ENCODE peak calls at places on chromosomes 1 and 21, in five cellular contexts. I is nephron progenitor cell, P is left lung, Q is tibial nerve, N is heart right ventricle. L is an unnamed sample.

GRCh38 chr1:151060241-151061011 is at the start of gene MLLT11:
- DNase-seq in Q (peak; percentile 36), I (peak; percentile 75), P (peak; percentile 44), N (peak; percentile 68), L (peak; percentile 76)

GRCh38 chr21:46150073-46150472 is 5.3 kb downstream of the FTCD start:
- DNase-seq in P (no peak), I (peak; percentile 3), Q (no peak), N (no peak), L (no peak)

GRCh38 chr1:206930210-206930798 is 8.6 kb upstream of the FCMR start:
- DNase-seq in I (no peak), P (no peak), N (no peak), Q (no peak), L (no peak)

GRCh38 chr1:185984113-185984836 is 250.1 kb downstream of the HMCN1 start:
- DNase-seq in N (no peak), P (no peak), I (no peak), Q (no peak), L (no peak)

GRCh38 chr1:206708882-206709281 is 24.2 kb downstream of the MAPKAPK2 start:
- DNase-seq in N (no peak), I (no peak), P (no peak), Q (no peak), L (no peak)

GRCh38 chr21:33308586-33309490 is 15.9 kb upstream of the IFNAR1 start:
- DNase-seq in Q (no peak), P (no peak), N (no peak), I (no peak), L (no peak)

GRCh38 chr21:34126269-34126668 is 52.9 kb downstream of the MRPS6 start:
- DNase-seq in P (no peak), N (no peak), Q (no peak), I (no peak), L (no peak)

GRCh38 chr1:164824542-164824941 is 265.6 kb downstream of the PBX1 start:
- DNase-seq in I (no peak), Q (no peak), P (no peak), N (no peak), L (no peak)

GRCh38 chr1:65924471-65924870 is 131.8 kb downstream of the PDE4B start:
- DNase-seq in Q (no peak), I (no peak), P (no peak), N (no peak), L (no peak)

GRCh38 chr1:16393255-16394177 is 26.5 kb downstream of the SZRD1 start:
- DNase-seq in N (peak; percentile 20), Q (no peak), I (no peak), P (no peak), L (no peak)

GRCh38 chr1:170687625-170688024 is 23.7 kb downstream of the PRRX1 start:
- DNase-seq in I (no peak), N (no peak), Q (no peak), P (no peak), L (no peak)

GRCh38 chr1:184118051-184118450 is 66.5 kb downstream of the TSEN15 start:
- DNase-seq in N (no peak), Q (no peak), P (no peak), I (no peak), L (no peak)

GRCh38 chr21:35268261-35268660 is 219.2 kb upstream of the RUNX1 start:
- DNase-seq in P (no peak), I (no peak), N (no peak), Q (no peak), L (no peak)

GRCh38 chr1:244027491-244027890 is 23.6 kb upstream of the ZBTB18 start:
- DNase-seq in P (no peak), Q (no peak), I (no peak), N (no peak), L (no peak)

GRCh38 chr1:107530543-107530942 is 389.7 kb downstream of the NTNG1 start:
- DNase-seq in P (no peak), I (no peak), N (no peak), Q (no peak), L (no peak)

GRCh38 chr1:164320780-164321683 is 238.0 kb upstream of the PBX1 start:
- DNase-seq in I (peak; percentile 58), Q (no peak), P (no peak), N (peak; percentile 5), L (peak; percentile 69)

GRCh38 chr21:45324430-45325205 is 36.9 kb upstream of the POFUT2 start:
- DNase-seq in N (no peak), I (no peak), Q (no peak), P (peak; percentile 35), L (no peak)

GRCh38 chr1:29833596-29833995 is 597.3 kb downstream of the PTPRU start:
- DNase-seq in N (no peak), I (no peak), Q (no peak), P (no peak), L (peak; percentile 36)

GRCh38 chr1:232522189-232522588 is 107.7 kb downstream of the SIPA1L2 start:
- DNase-seq in I (no peak), N (no peak), Q (no peak), P (no peak), L (no peak)

GRCh38 chr1:229117664-229118300 is 153.1 kb upstream of the RAB4A start:
- DNase-seq in I (no peak), N (peak; percentile 43), Q (peak; percentile 46), P (peak; percentile 87), L (no peak)

GRCh38 chr1:4655674-4656532 is 1.5 kb downstream of the AJAP1 start:
- DNase-seq in Q (peak; percentile 30), I (peak; percentile 79), N (peak; percentile 52), P (no peak), L (peak; percentile 77)

GRCh38 chr1:203055166-203055799 is 29.0 kb downstream of the PPFIA4 start:
- DNase-seq in N (no peak), I (no peak), Q (no peak), P (no peak), L (no peak)

GRCh38 chr21:42056468-42056867 is 14.6 kb upstream of the UMODL1 start:
- DNase-seq in P (no peak), I (no peak), Q (no peak), N (no peak), L (no peak)

GRCh38 chr1:193185861-193186714 is at the start of gene B3GALT2:
- DNase-seq in Q (peak; percentile 21), N (peak; percentile 55), P (no peak), I (no peak), L (no peak)

GRCh38 chr1:170562644-170563338 is 30.8 kb downstream of the GORAB start:
- DNase-seq in P (peak; percentile 51), Q (peak; percentile 82), I (no peak), N (peak; percentile 85), L (no peak)

GRCh38 chr1:83508485-83509151 is 490.3 kb downstream of the TTLL7 start:
- DNase-seq in N (peak; percentile 58), P (no peak), Q (peak; percentile 43), I (no peak), L (no peak)

GRCh38 chr1:108533351-108534083 is 26.4 kb upstream of the EEIG2 start:
- DNase-seq in I (no peak), N (no peak), Q (no peak), P (no peak), L (no peak)

GRCh38 chr1:15152318-15153183 is 996 bp upstream of the TMEM51 start:
- DNase-seq in P (peak; percentile 91), Q (peak; percentile 70), I (peak; percentile 79), N (peak; percentile 83), L (peak; percentile 82)

GRCh38 chr21:14926186-14926585 is 138.6 kb downstream of the NRIP1 start:
- DNase-seq in Q (no peak), N (no peak), P (no peak), I (no peak), L (no peak)

GRCh38 chr1:161139765-161140164 is 7.3 kb upstream of the DEDD start:
- DNase-seq in Q (peak; percentile 72), P (no peak), I (peak; percentile 37), N (peak; percentile 51), L (no peak)

GRCh38 chr1:118989006-118989736 is 1.0 kb upstream of the TBX15 start:
- DNase-seq in Q (no peak), P (no peak), N (no peak), I (peak; percentile 62), L (no peak)

GRCh38 chr1:61076728-61077675 is 5.4 kb upstream of the NFIA start:
- DNase-seq in P (peak; percentile 92), N (peak; percentile 88), I (peak; percentile 84), Q (peak; percentile 72), L (peak; percentile 91)

GRCh38 chr1:94926915-94927404 is at the start of gene CNN3:
- DNase-seq in P (peak; percentile 91), N (peak; percentile 91), I (peak; percentile 93), Q (peak; percentile 78), L (peak; percentile 94)

GRCh38 chr1:184974086-184974836 is at the start of gene NIBAN1:
- DNase-seq in Q (peak; percentile 57), P (peak; percentile 76), N (peak; percentile 76), I (peak; percentile 61), L (no peak)

GRCh38 chr1:2940178-2940577 is 81.1 kb upstream of the ACTRT2 start:
- DNase-seq in I (no peak), Q (no peak), N (no peak), P (no peak), L (no peak)

GRCh38 chr1:46342084-46342656 is 1.6 kb downstream of the NSUN4 start:
- DNase-seq in Q (no peak), I (peak; percentile 16), P (no peak), N (no peak), L (no peak)
- TF ChIP-seq CTCF in Q (no peak), I (peak; percentile 23), P (no peak), N (no peak), L (peak; percentile 52)

DNA sequence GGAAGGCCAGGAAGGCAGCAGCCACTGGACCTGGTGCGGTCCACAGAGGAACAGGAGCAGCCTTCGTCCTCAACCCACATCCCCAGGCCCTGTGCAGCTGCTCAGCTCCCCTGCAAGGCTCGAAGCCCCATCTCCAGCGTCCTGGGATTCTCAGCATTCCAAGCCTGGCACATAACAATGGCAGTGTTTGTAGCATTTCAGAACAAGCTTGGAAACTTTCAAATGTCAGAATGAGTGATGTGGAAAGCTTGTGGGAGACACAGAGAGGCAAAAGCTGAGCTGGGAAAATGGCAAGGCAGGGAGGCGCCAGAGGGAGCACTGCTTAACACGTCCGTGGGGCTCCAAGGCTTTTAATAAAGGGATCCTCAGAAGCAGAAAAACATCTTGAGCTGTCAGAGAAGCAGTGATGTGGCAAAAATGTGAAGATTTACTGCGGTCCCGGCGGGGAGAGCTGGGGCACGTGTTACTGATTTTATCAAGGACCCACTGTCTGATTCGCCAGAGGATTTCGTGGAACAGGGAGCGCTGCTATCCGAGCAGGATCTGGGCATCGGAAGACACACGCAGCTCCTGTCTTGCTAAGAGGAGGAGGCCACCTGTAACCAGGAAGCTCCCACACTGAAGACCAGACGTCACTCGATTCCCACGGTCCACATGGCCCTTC is 38.1 kb downstream of the TOMM20 start:
- DNase-seq in N (no peak), P (no peak), Q (no peak), I (peak; percentile 41), L (no peak)
- TF ChIP-seq CTCF in N (no peak), P (no peak), Q (peak; percentile 24), I (no peak), L (no peak)

DNA sequence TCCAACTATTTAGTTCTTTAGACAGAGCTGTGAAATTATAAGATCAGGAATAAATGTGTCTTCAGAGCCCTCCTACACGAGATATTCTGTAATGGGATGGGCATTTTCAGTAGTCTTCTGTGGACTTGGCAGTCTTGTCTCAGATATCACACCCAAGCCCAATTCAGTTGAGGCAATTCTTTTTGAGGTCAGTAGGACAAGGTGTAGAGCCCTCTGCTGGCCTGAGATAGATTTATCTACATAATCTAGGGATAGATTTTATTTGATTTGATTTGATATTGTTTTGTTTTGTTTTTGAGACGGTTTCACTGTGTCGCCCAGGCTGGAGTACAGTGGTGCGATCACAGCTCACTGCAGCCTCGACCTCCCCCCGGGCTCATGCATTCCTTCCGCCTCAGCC is 77.5 kb downstream of the FMN2 start:
- DNase-seq in I (no peak), P (no peak), Q (no peak), N (no peak), L (no peak)
- TF ChIP-seq CTCF in I (no peak), P (no peak), Q (no peak), N (no peak), L (peak; percentile 40)

GRCh38 chr1:6904476-6905170 is 119.4 kb downstream of the CAMTA1 start:
- DNase-seq in I (no peak), N (no peak), Q (no peak), P (no peak), L (no peak)
- TF ChIP-seq CTCF in I (no peak), N (no peak), Q (no peak), P (no peak), L (no peak)